ENCODE peak calls at places on chromosomes 11 and 22, in six cellular contexts. One of them, this sample, is unnamed.

GRCh38 chr11:65541093-65542010 is 16.5 kb downstream of the SCYL1 start:
- DNase-seq in IMR-90: no peak
- DNase-seq in neuronal stem cell: no peak
- DNase-seq in H1: no peak
- DNase-seq in trophoblast cell: peak
- DNase-seq in mesenchymal stem cell: no peak
- DNase-seq in this sample: no peak

GRCh38 chr11:87215236-87215635 is 177.5 kb downstream of the TMEM135 start:
- DNase-seq in IMR-90: peak
- DNase-seq in neuronal stem cell: no peak
- DNase-seq in H1: no peak
- DNase-seq in trophoblast cell: peak
- DNase-seq in mesenchymal stem cell: no peak
- DNase-seq in this sample: no peak

GRCh38 chr11:103317118-103317517 is 207.9 kb downstream of the DYNC2H1 start:
- DNase-seq in IMR-90: peak
- DNase-seq in neuronal stem cell: no peak
- DNase-seq in H1: no peak
- DNase-seq in trophoblast cell: no peak
- DNase-seq in mesenchymal stem cell: no peak
- DNase-seq in this sample: no peak

GRCh38 chr11:69504127-69504526 is 22.7 kb downstream of the LINC01488 start:
- DNase-seq in IMR-90: no peak
- DNase-seq in neuronal stem cell: no peak
- DNase-seq in H1: no peak
- DNase-seq in trophoblast cell: no peak
- DNase-seq in mesenchymal stem cell: no peak
- DNase-seq in this sample: no peak

GRCh38 chr11:33172345-33172744 is 11.1 kb upstream of the CSTF3 start:
- DNase-seq in IMR-90: no peak
- DNase-seq in neuronal stem cell: no peak
- DNase-seq in H1: no peak
- DNase-seq in trophoblast cell: no peak
- DNase-seq in mesenchymal stem cell: no peak
- DNase-seq in this sample: no peak

GRCh38 chr11:62905927-62906531 is 15.1 kb downstream of the CHRM1 start:
- DNase-seq in IMR-90: peak
- DNase-seq in neuronal stem cell: peak
- DNase-seq in H1: peak
- DNase-seq in trophoblast cell: peak
- DNase-seq in mesenchymal stem cell: peak
- DNase-seq in this sample: peak

GRCh38 chr11:437228-437870 is 4.5 kb downstream of the ANO9 start:
- DNase-seq in IMR-90: no peak
- DNase-seq in neuronal stem cell: no peak
- DNase-seq in H1: no peak
- DNase-seq in trophoblast cell: no peak
- DNase-seq in mesenchymal stem cell: no peak
- DNase-seq in this sample: no peak

GRCh38 chr22:46007848-46008261 is 30.9 kb upstream of the WNT7B start:
- DNase-seq in IMR-90: peak
- DNase-seq in neuronal stem cell: no peak
- DNase-seq in H1: no peak
- DNase-seq in trophoblast cell: no peak
- DNase-seq in mesenchymal stem cell: peak
- DNase-seq in this sample: no peak

GRCh38 chr22:42283288-42284229 is 13.1 kb upstream of the TCF20 start:
- DNase-seq in IMR-90: no peak
- DNase-seq in neuronal stem cell: peak
- DNase-seq in H1: peak
- DNase-seq in trophoblast cell: no peak
- DNase-seq in mesenchymal stem cell: peak
- DNase-seq in this sample: no peak

GRCh38 chr11:11416917-11417316 is 63.9 kb upstream of the CSNK2A3 start:
- DNase-seq in IMR-90: peak
- DNase-seq in neuronal stem cell: no peak
- DNase-seq in H1: no peak
- DNase-seq in trophoblast cell: peak
- DNase-seq in mesenchymal stem cell: peak
- DNase-seq in this sample: no peak

GRCh38 chr11:124769804-124770774 is 8.0 kb upstream of the ESAM start:
- DNase-seq in IMR-90: peak
- DNase-seq in neuronal stem cell: no peak
- DNase-seq in H1: no peak
- DNase-seq in trophoblast cell: peak
- DNase-seq in mesenchymal stem cell: peak
- DNase-seq in this sample: no peak

GRCh38 chr11:57303990-57304579 is 20.7 kb downstream of the TNKS1BP1 start:
- DNase-seq in IMR-90: no peak
- DNase-seq in neuronal stem cell: no peak
- DNase-seq in H1: no peak
- DNase-seq in trophoblast cell: no peak
- DNase-seq in mesenchymal stem cell: no peak
- DNase-seq in this sample: no peak

GRCh38 chr22:36445158-36445668 is 36.2 kb downstream of the TXN2 start:
- DNase-seq in IMR-90: peak
- DNase-seq in neuronal stem cell: no peak
- DNase-seq in H1: no peak
- DNase-seq in trophoblast cell: peak
- DNase-seq in mesenchymal stem cell: peak
- DNase-seq in this sample: no peak

GRCh38 chr11:14898286-14899086 is 6.5 kb upstream of the CYP2R1 start:
- DNase-seq in IMR-90: no peak
- DNase-seq in neuronal stem cell: no peak
- DNase-seq in H1: no peak
- DNase-seq in trophoblast cell: no peak
- DNase-seq in mesenchymal stem cell: no peak
- DNase-seq in this sample: no peak

GRCh38 chr11:78045851-78046485 is 17.7 kb upstream of the THRSP start:
- DNase-seq in IMR-90: peak
- DNase-seq in neuronal stem cell: peak
- DNase-seq in H1: peak
- DNase-seq in trophoblast cell: peak
- DNase-seq in mesenchymal stem cell: peak
- DNase-seq in this sample: peak

GRCh38 chr11:15830730-15831443 is 525.5 kb downstream of the SOX6 start:
- DNase-seq in IMR-90: no peak
- DNase-seq in neuronal stem cell: no peak
- DNase-seq in H1: no peak
- DNase-seq in trophoblast cell: no peak
- DNase-seq in mesenchymal stem cell: no peak
- DNase-seq in this sample: no peak

GRCh38 chr11:10050561-10050960 is 243.5 kb downstream of the SBF2 start:
- DNase-seq in IMR-90: peak
- DNase-seq in neuronal stem cell: no peak
- DNase-seq in H1: no peak
- DNase-seq in trophoblast cell: peak
- DNase-seq in mesenchymal stem cell: peak
- DNase-seq in this sample: no peak

GRCh38 chr22:27988704-27989103 is 69.6 kb upstream of the PITPNB start:
- DNase-seq in IMR-90: no peak
- DNase-seq in neuronal stem cell: no peak
- DNase-seq in H1: no peak
- DNase-seq in trophoblast cell: no peak
- DNase-seq in mesenchymal stem cell: no peak
- DNase-seq in this sample: peak

GRCh38 chr11:41306435-41306834 is 153.0 kb downstream of the LRRC4C start:
- DNase-seq in IMR-90: no peak
- DNase-seq in neuronal stem cell: no peak
- DNase-seq in H1: no peak
- DNase-seq in trophoblast cell: no peak
- DNase-seq in mesenchymal stem cell: no peak
- DNase-seq in this sample: no peak

GRCh38 chr11:57668467-57668890 is 565 bp downstream of the ZDHHC5 start:
- DNase-seq in IMR-90: no peak
- DNase-seq in neuronal stem cell: no peak
- DNase-seq in H1: no peak
- DNase-seq in trophoblast cell: peak
- DNase-seq in mesenchymal stem cell: no peak
- DNase-seq in this sample: no peak

GRCh38 chr11:90344546-90344945 is 121.7 kb upstream of the CHORDC1 start:
- DNase-seq in IMR-90: no peak
- DNase-seq in neuronal stem cell: no peak
- DNase-seq in H1: no peak
- DNase-seq in trophoblast cell: peak
- DNase-seq in mesenchymal stem cell: no peak
- DNase-seq in this sample: no peak

GRCh38 chr11:14358729-14359439 is at the start of gene RRAS2:
- DNase-seq in IMR-90: peak
- DNase-seq in neuronal stem cell: peak
- DNase-seq in H1: peak
- DNase-seq in trophoblast cell: peak
- DNase-seq in mesenchymal stem cell: peak
- DNase-seq in this sample: peak

GRCh38 chr22:45638197-45638596 is 33.4 kb upstream of the ATXN10 start:
- DNase-seq in IMR-90: no peak
- DNase-seq in neuronal stem cell: no peak
- DNase-seq in H1: no peak
- DNase-seq in trophoblast cell: no peak
- DNase-seq in mesenchymal stem cell: no peak
- DNase-seq in this sample: no peak

DNA sequence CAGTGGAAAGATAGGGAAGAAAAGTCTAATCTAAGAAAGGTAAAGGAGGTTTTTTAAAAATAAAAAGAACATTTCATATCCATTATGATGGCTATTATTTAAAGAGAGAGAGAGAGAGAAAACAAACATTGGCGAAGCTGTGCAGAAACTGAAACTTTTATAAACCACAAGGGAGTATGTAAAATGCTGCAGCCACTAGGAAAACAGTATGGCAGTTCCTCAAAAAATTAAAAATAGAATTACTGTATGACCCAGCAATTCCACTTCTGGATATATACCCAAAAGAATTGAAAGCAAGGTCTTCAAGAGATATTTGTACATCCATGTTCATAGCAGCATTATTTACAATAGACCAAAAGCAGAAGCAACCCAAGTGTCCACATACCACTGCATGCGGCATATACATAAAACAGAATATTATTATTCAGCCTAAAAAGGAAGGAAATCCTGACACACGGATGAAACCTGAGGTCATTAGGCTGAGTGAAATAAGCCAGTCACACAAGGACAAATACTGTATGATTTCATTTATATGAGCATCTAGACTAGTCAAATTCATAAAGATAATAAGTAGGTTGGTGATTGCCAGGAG is 85.7 kb downstream of the RELT start:
- DNase-seq in IMR-90: no peak
- DNase-seq in neuronal stem cell: no peak
- DNase-seq in H1: no peak
- DNase-seq in trophoblast cell: peak
- DNase-seq in mesenchymal stem cell: no peak
- DNase-seq in this sample: no peak
- H3K14ac ChIP-seq in IMR-90: no peak
- H3K14ac ChIP-seq in neuronal stem cell: no peak
- H3K14ac ChIP-seq in H1: no peak
- H3K14ac ChIP-seq in trophoblast cell: no peak
- H3K14ac ChIP-seq in mesenchymal stem cell: no peak
- H3K14ac ChIP-seq in this sample: no peak

GRCh38 chr22:24049211-24049610 is 38.1 kb downstream of the CABIN1 start:
- DNase-seq in IMR-90: no peak
- DNase-seq in neuronal stem cell: no peak
- DNase-seq in H1: no peak
- DNase-seq in trophoblast cell: no peak
- DNase-seq in mesenchymal stem cell: no peak
- DNase-seq in this sample: no peak

GRCh38 chr22:24053481-24054226 is 42.5 kb downstream of the CABIN1 start:
- DNase-seq in IMR-90: no peak
- DNase-seq in neuronal stem cell: no peak
- DNase-seq in H1: no peak
- DNase-seq in trophoblast cell: peak
- DNase-seq in mesenchymal stem cell: peak
- DNase-seq in this sample: no peak

GRCh38 chr22:24051568-24051967 is 40.5 kb downstream of the CABIN1 start:
- DNase-seq in IMR-90: no peak
- DNase-seq in neuronal stem cell: no peak
- DNase-seq in H1: no peak
- DNase-seq in trophoblast cell: peak
- DNase-seq in mesenchymal stem cell: no peak
- DNase-seq in this sample: no peak

GRCh38 chr22:24049978-24050377 is 38.9 kb downstream of the CABIN1 start:
- DNase-seq in IMR-90: no peak
- DNase-seq in neuronal stem cell: no peak
- DNase-seq in H1: no peak
- DNase-seq in trophoblast cell: no peak
- DNase-seq in mesenchymal stem cell: no peak
- DNase-seq in this sample: no peak

GRCh38 chr22:24051028-24051427 is 39.9 kb downstream of the CABIN1 start:
- DNase-seq in IMR-90: no peak
- DNase-seq in neuronal stem cell: no peak
- DNase-seq in H1: no peak
- DNase-seq in trophoblast cell: no peak
- DNase-seq in mesenchymal stem cell: no peak
- DNase-seq in this sample: no peak
- H3K14ac ChIP-seq in IMR-90: peak
- H3K14ac ChIP-seq in neuronal stem cell: no peak
- H3K14ac ChIP-seq in H1: no peak
- H3K14ac ChIP-seq in trophoblast cell: no peak
- H3K14ac ChIP-seq in mesenchymal stem cell: no peak
- H3K14ac ChIP-seq in this sample: no peak

DNA sequence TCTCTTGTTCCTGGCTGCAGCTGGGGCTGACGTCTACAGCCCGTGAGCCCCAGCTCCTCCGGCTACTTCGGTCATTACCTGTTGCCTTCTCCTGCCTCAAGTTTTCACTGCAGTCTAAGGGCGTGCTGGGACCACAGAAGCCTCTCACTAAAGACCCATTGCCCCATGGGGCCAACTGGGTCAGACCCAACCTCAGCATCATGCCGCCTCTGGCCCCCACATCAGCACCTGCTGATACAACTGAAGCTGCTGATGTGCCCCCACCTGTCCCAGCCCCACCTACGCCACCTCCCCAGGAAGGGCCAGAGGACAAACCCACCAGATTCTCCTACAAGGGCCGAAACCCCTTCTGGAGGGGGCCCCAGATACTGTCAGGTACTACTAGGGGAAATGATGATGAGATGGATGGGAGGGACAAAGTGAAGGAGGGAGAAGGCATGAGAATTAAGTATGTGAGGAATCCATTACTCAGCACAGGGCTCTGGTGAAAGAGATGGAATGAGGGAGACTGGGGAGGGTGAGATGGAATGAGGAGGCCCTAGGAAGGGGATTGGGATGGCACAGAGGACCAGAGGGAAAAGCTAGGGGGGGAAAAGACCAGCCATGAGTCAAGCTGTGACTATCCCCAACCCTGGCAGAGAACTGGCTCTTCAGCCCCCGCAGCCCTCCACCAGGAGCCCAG is 5.1 kb downstream of the C11orf42 start:
- DNase-seq in IMR-90: peak
- DNase-seq in neuronal stem cell: no peak
- DNase-seq in H1: no peak
- DNase-seq in trophoblast cell: no peak
- DNase-seq in mesenchymal stem cell: no peak
- DNase-seq in this sample: no peak
- H3K14ac ChIP-seq in IMR-90: no peak
- H3K14ac ChIP-seq in neuronal stem cell: no peak
- H3K14ac ChIP-seq in H1: no peak
- H3K14ac ChIP-seq in trophoblast cell: no peak
- H3K14ac ChIP-seq in mesenchymal stem cell: no peak
- H3K14ac ChIP-seq in this sample: no peak

GRCh38 chr11:93133710-93134109 is 64.1 kb downstream of the SLC36A4 start:
- DNase-seq in IMR-90: peak
- DNase-seq in neuronal stem cell: no peak
- DNase-seq in H1: no peak
- DNase-seq in trophoblast cell: peak
- DNase-seq in mesenchymal stem cell: peak
- DNase-seq in this sample: no peak

GRCh38 chr11:93128574-93128973 is 69.2 kb downstream of the SLC36A4 start:
- DNase-seq in IMR-90: no peak
- DNase-seq in neuronal stem cell: no peak
- DNase-seq in H1: no peak
- DNase-seq in trophoblast cell: no peak
- DNase-seq in mesenchymal stem cell: no peak
- DNase-seq in this sample: no peak

GRCh38 chr11:93131709-93132108 is 66.1 kb downstream of the SLC36A4 start:
- DNase-seq in IMR-90: no peak
- DNase-seq in neuronal stem cell: no peak
- DNase-seq in H1: no peak
- DNase-seq in trophoblast cell: no peak
- DNase-seq in mesenchymal stem cell: no peak
- DNase-seq in this sample: no peak
- H3K14ac ChIP-seq in IMR-90: no peak
- H3K14ac ChIP-seq in neuronal stem cell: no peak
- H3K14ac ChIP-seq in H1: no peak
- H3K14ac ChIP-seq in trophoblast cell: no peak
- H3K14ac ChIP-seq in mesenchymal stem cell: no peak
- H3K14ac ChIP-seq in this sample: no peak